ENCODE peak calls at places on chromosomes 1 and 21, in seven cellular contexts. Q, R, O, E, A, L and M are unnamed samples.

GRCh38 chr1:181504294-181505115 is 21.2 kb downstream of the CACNA1E start:
- DNase-seq in Q (no peak), R (peak; percentile 28), O (no peak), E (peak; percentile 55), A (no peak), L (no peak), M (peak; percentile 5)

GRCh38 chr1:32769524-32770220 is 47.5 kb downstream of the YARS1 start:
- DNase-seq in Q (no peak), R (peak; percentile 45), O (no peak), E (no peak), A (no peak), L (no peak), M (peak; percentile 43)

GRCh38 chr1:241611063-241611462 is 29.1 kb downstream of the CHML start:
- DNase-seq in Q (peak; percentile 80), R (peak; percentile 79), O (no peak), E (peak; percentile 76), A (no peak), L (peak; percentile 17), M (peak; percentile 83)

GRCh38 chr1:15621975-15622374 is 4.7 kb downstream of the DDI2 start:
- DNase-seq in Q (no peak), R (no peak), O (peak; percentile 21), E (no peak), A (no peak), L (no peak), M (peak; percentile 57)

GRCh38 chr1:203144661-203145060 is 17.1 kb downstream of the ADORA1 start:
- DNase-seq in Q (no peak), R (peak; percentile 48), O (no peak), E (no peak), A (no peak), L (no peak), M (no peak)

GRCh38 chr1:113783254-113784103 is 24.2 kb upstream of the PHTF1 start:
- DNase-seq in Q (peak; percentile 45), R (peak; percentile 36), O (no peak), E (no peak), A (no peak), L (no peak), M (peak; percentile 66)

GRCh38 chr1:53160924-53161378 is 18.5 kb upstream of the SLC1A7 start:
- DNase-seq in Q (no peak), R (no peak), O (no peak), E (peak; percentile 52), A (peak; percentile 34), L (no peak), M (peak; percentile 52)

GRCh38 chr1:156838972-156839371 is 19.9 kb downstream of the INSRR start:
- DNase-seq in Q (no peak), R (no peak), O (no peak), E (peak; percentile 46), A (no peak), L (no peak), M (peak; percentile 36)

GRCh38 chr21:46183910-46184624 is at the start of gene SPATC1L:
- DNase-seq in Q (peak; percentile 40), R (peak; percentile 83), O (no peak), E (peak; percentile 81), A (peak; percentile 85), L (peak; percentile 50), M (peak; percentile 90)

GRCh38 chr1:8497196-8497878 is 179.4 kb downstream of the SLC45A1 start:
- DNase-seq in Q (no peak), R (peak; percentile 74), O (no peak), E (no peak), A (no peak), L (no peak), M (peak; percentile 85)

GRCh38 chr1:207076181-207076949 is 12.3 kb upstream of the C4BPB start:
- DNase-seq in Q (no peak), R (no peak), O (no peak), E (no peak), A (no peak), L (no peak), M (peak; percentile 20)

GRCh38 chr1:31788825-31789256 is 24.7 kb upstream of the ADGRB2 start:
- DNase-seq in Q (no peak), R (peak; percentile 83), O (peak; percentile 35), E (no peak), A (no peak), L (no peak), M (peak; percentile 73)

GRCh38 chr1:21523297-21523813 is 14.1 kb downstream of the ALPL start:
- DNase-seq in Q (no peak), R (no peak), O (no peak), E (no peak), A (no peak), L (no peak), M (no peak)

GRCh38 chr1:208183977-208184901 is 59.9 kb downstream of the PLXNA2 start:
- DNase-seq in Q (peak; percentile 59), R (peak; percentile 40), O (peak; percentile 82), E (peak; percentile 85), A (no peak), L (peak; percentile 37), M (peak; percentile 62)
- H3K4me3 ChIP-seq in Q (no peak overlapping the region), R (no peak overlapping the region), O (no peak overlapping the region), E (no peak overlapping the region), A (no peak overlapping the region), L (no peak overlapping the region), M (no peak overlapping the region)

GRCh38 chr21:26280715-26281310 is 110.2 kb upstream of the APP start:
- DNase-seq in Q (no peak), R (no peak), O (no peak), E (no peak), A (no peak), L (no peak), M (no peak)
- TF ChIP-seq CTCF in Q (no peak), R (no peak), O (no peak), E (no peak), A (no peak), L (no peak), M (no peak)

GRCh38 chr1:121516279-121516967 is 331.6 kb downstream of the SRGAP2C start:
- DNase-seq in Q (no peak), R (no peak), O (peak; percentile 43), E (no peak), A (no peak), L (no peak), M (no peak)

GRCh38 chr1:121515235-121515634 is 330.5 kb downstream of the SRGAP2C start:
- DNase-seq in Q (no peak), R (no peak), O (no peak), E (no peak), A (no peak), L (no peak), M (no peak)

GRCh38 chr1:121517586-121518230 is 332.9 kb downstream of the SRGAP2C start:
- DNase-seq in Q (no peak), R (no peak), O (no peak), E (no peak), A (no peak), L (no peak), M (no peak)

GRCh38 chr1:121519042-121519755 is 334.4 kb downstream of the SRGAP2C start:
- DNase-seq in Q (peak; percentile 1), R (no peak), O (peak; percentile 44), E (peak; percentile 63), A (no peak), L (no peak), M (peak; percentile 7)

DNA sequence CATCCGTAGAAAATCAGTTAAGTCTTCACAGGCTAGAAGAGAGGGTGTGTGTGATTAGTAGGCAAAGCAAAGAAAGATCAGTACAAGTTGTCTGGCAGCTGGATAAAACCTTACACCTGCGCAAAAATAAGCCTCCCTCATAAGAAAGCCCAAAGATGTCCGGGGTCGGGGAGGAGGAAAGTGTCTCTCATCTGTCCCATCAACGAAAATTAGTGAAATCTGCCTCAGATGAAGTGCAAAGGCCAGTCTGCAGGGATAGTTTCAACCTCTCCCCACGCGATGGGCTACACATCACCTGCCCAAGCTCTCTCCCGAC is 333.9 kb downstream of the SRGAP2C start:
- DNase-seq in Q (no peak), R (no peak), O (no peak), E (no peak), A (no peak), L (no peak), M (no peak)
- H3K4me3 ChIP-seq in Q (peak overlapping the region; percentile 27), R (no peak overlapping the region), O (peak overlapping the region; percentile 50), E (no peak overlapping the region), A (peak overlapping the region; percentile 47), L (no peak overlapping the region), M (peak overlapping the region; percentile 34)

DNA sequence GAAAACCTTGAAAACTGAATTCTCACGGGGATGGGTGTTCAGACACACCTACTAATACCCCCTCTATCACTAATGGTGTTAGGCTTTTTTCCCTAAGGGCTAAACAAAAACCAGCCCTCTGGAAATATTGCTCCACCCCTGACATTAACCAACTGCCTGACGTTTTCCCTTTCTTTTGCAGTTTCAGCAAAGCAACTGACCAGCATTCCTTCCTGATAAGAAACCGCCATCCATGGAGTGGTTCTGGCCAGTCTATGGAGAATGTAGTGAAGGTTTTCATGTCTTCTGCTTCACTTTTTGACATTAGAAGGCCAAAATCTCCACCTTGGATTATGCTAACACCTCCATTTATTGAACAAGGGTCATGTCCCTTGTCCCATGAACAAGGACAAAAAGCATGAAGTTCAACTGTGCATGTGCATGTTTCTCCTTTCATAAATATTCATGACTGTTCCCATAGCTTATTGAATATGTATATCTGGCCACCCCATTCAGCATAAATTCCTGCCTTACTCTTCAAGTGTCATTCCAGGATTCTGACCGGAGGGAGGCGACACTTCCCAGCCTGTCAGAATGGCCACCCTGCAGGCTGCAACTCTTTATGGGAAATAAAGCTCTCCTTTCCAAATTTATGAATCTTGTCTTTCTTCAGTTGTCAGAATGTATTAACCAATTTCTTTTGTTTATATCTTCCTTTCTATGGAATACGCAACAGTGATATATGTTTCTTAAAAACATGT is 314.3 kb downstream of the HHIPL2 start:
- DNase-seq in Q (no peak), R (peak; percentile 15), O (no peak), E (peak; percentile 34), A (peak; percentile 34), L (no peak), M (no peak)
- TF ChIP-seq CTCF in Q (no peak), R (no peak), O (no peak), E (no peak), A (no peak), L (no peak), M (no peak)

GRCh38 chr1:24110642-24111263 is 1.2 kb downstream of the MYOM3 start:
- DNase-seq in Q (no peak), R (no peak), O (peak; percentile 31), E (no peak), A (no peak), L (no peak), M (no peak)
- H3K4me3 ChIP-seq in Q (no peak overlapping the region), R (no peak overlapping the region), O (peak overlapping the region; percentile 41), E (no peak overlapping the region), A (peak overlapping the region; percentile 46), L (no peak overlapping the region), M (no peak overlapping the region)

GRCh38 chr1:168104535-168104934 is 32.2 kb downstream of the GPR161 start:
- DNase-seq in Q (no peak), R (no peak), O (no peak), E (no peak), A (no peak), L (no peak), M (no peak)

GRCh38 chr1:168101336-168101735 is 35.4 kb downstream of the GPR161 start:
- DNase-seq in Q (no peak), R (no peak), O (no peak), E (no peak), A (no peak), L (no peak), M (no peak)

GRCh38 chr1:168100315-168101002 is 36.3 kb downstream of the GPR161 start:
- DNase-seq in Q (peak; percentile 44), R (no peak), O (no peak), E (no peak), A (no peak), L (no peak), M (no peak)

GRCh38 chr1:168099314-168099920 is 37.3 kb downstream of the GPR161 start:
- DNase-seq in Q (no peak), R (no peak), O (no peak), E (no peak), A (no peak), L (no peak), M (no peak)

GRCh38 chr1:168102482-168102881 is 34.2 kb downstream of the GPR161 start:
- DNase-seq in Q (no peak), R (peak; percentile 34), O (no peak), E (no peak), A (no peak), L (no peak), M (no peak)
- TF ChIP-seq CTCF in Q (no peak), R (no peak), O (no peak), E (no peak), A (no peak), L (no peak), M (no peak)